ENCODE peak calls at places on chromosomes 7 and 10, in eight cellular contexts. P is AG04450, H is endothelial cell of umbilical vein, S is cardiac muscle cell, C is esophagus squamous epithelium, U is IMR-90, X is thoracic aorta, G is PC-3. V is an unnamed sample. For H3K27me3, the result is how much of the 10 kb centered on the place peaks cover.

GRCh38 chr10:79292789-79293746 is 54.2 kb upstream of the PPIF start:
- DNase-seq in P (no peak), H (no peak), S (no peak), C (no peak), U (no peak), X (no peak), G (peak), V (peak)

GRCh38 chr7:157487046-157487770 is 150.4 kb downstream of the DNAJB6 start:
- DNase-seq in P (no peak), H (no peak), S (no peak), C (no peak), U (no peak), X (no peak), G (no peak), V (no peak)

GRCh38 chr10:6232225-6232807 is 29.6 kb downstream of the PFKFB3 start:
- DNase-seq in P (no peak), H (no peak), S (no peak), C (no peak), U (no peak), X (no peak), G (no peak), V (no peak)

GRCh38 chr7:77736991-77737390 is 40.7 kb downstream of the RSBN1L start:
- DNase-seq in P (no peak), H (no peak), S (no peak), C (no peak), U (no peak), X (no peak), G (no peak), V (no peak)

GRCh38 chr7:5222861-5223411 is 32.9 kb downstream of the WIPI2 start:
- DNase-seq in P (no peak), H (no peak), S (no peak), C (no peak), U (no peak), X (no peak), G (no peak), V (no peak)

GRCh38 chr10:86367339-86367951 is 850 bp upstream of the GRID1 start:
- DNase-seq in P (no peak), H (no peak), S (peak), C (no peak), U (no peak), X (no peak), G (no peak), V (peak)

GRCh38 chr10:124058346-124059003 is 34.9 kb downstream of the CHST15 start:
- DNase-seq in P (no peak), H (no peak), S (no peak), C (no peak), U (no peak), X (no peak), G (peak), V (no peak)

GRCh38 chr10:131729361-131729760 is 171.4 kb upstream of the PPP2R2D start:
- DNase-seq in P (no peak), H (no peak), S (no peak), C (no peak), U (no peak), X (no peak), G (no peak), V (no peak)

GRCh38 chr7:131100357-131101054 is 227.2 kb upstream of the MKLN1 start:
- DNase-seq in P (no peak), H (no peak), S (no peak), C (no peak), U (no peak), X (no peak), G (no peak), V (no peak)

DNA sequence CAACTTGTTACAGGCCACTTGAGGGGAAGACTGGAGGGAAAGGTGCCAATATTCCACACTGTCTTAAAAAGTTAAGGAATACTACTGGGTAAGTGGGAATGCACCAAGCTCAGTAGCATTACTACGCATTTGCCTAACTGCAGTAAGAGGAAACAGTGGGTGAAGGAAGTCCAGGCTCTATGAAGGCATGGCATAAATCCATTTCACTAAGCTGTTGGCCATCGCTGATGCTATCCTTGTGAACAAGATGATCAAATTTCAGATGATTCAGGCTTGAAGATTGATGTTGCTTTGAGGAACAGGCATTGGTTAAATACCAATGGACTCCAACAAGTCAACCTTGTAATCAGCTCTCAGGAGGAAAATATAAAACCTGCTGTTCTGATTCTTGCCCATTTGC is 44.2 kb upstream of the TES start:
- DNase-seq in P (no peak), H (no peak), S (no peak), C (no peak), U (peak), X (no peak), G (peak), V (peak)
- H3K27me3 ChIP-seq in P (under half), H (under half), S (under half), C (under half), U (under half), X (under half), G (under half), V (under half)

GRCh38 chr7:20784311-20785210 is 2.1 kb downstream of the SP8 start:
- DNase-seq in P (no peak), H (peak), S (no peak), C (no peak), U (no peak), X (no peak), G (peak), V (peak)

GRCh38 chr7:20786779-20787651 is at the start of gene SP8:
- DNase-seq in P (no peak), H (peak), S (no peak), C (no peak), U (peak), X (no peak), G (no peak), V (peak)

GRCh38 chr7:20786049-20786412 is 655 bp downstream of the SP8 start:
- DNase-seq in P (no peak), H (no peak), S (no peak), C (no peak), U (no peak), X (no peak), G (no peak), V (no peak)

GRCh38 chr7:20786421-20786778 is 286 bp downstream of the SP8 start:
- DNase-seq in P (no peak), H (no peak), S (no peak), C (no peak), U (no peak), X (no peak), G (no peak), V (no peak)

GRCh38 chr7:20785211-20786048 is 1.3 kb downstream of the SP8 start:
- DNase-seq in P (no peak), H (no peak), S (no peak), C (no peak), U (no peak), X (no peak), G (peak), V (peak)
- H3K27me3 ChIP-seq in P (half or more), H (half or more), S (half or more), C (under half), U (half or more), X (under half), G (half or more), V (half or more)

DNA sequence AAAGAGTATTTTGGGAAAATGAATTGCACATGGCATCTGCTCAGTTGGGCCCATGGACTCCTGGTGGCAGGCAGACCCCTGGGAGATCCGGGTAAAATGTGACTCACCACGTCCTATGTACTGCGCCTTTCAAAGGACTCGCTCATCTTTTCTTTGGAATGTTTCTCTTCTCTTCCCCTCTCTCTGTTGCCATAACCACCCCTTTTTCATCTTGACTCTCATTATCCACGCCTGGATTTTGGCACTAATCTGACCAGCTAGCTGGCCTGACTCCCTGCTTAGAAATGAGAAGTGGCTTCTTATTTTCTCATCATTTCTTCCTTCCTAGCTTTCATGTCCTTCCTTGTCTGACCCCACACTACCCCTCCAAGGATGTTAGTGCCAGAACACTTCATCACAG is 98.0 kb upstream of the FAM171A1 start:
- DNase-seq in P (no peak), H (no peak), S (no peak), C (no peak), U (no peak), X (no peak), G (no peak), V (no peak)
- H3K27me3 ChIP-seq in P (under half), H (under half), S (under half), C (under half), U (under half), X (under half), G (under half), V (under half)

GRCh38 chr7:35246819-35247218 is 7.1 kb downstream of the TBX20 start:
- DNase-seq in P (no peak), H (no peak), S (peak), C (no peak), U (no peak), X (no peak), G (no peak), V (no peak)
- H3K27me3 ChIP-seq in P (under half), H (half or more), S (under half), C (under half), U (under half), X (under half), G (under half), V (half or more)

GRCh38 chr7:142717453-142717852 is 31.8 kb upstream of the PRSS1 start:
- DNase-seq in P (no peak), H (no peak), S (no peak), C (no peak), U (no peak), X (no peak), G (no peak), V (no peak)
- H3K27me3 ChIP-seq in P (under half), H (under half), S (under half), C (under half), U (under half), X (under half), G (under half), V (under half)

DNA sequence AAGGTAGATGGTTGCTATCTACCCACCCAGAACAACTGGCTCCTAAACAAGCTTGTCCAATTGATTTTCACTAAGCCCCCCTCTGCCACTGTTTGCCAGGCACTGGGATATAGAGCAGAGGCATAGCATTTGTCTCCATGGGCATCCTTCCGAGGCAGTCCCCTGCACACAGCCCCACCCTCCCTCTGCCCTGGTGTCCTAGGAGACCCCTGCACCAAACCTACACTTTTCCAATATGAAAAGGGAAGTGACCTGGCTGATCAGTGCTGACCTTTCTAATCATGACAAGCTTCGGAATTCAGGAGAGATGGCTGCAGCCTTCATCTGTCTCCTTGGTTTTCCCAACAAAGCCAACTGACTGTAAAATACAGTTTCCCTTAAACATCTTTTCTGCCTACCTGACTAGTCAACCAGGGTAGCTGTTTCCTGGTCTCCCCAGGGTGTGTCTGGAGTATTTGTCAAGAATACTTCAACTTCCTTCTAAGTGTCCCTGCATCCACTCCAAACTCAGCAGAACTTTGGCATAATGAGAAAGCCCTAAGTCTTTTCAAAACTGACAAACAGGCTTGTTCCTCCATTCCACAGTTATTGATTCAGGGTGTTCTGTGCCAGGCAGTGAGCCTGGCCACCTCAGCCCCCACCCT is 7.6 kb upstream of the SLC18A3 start:
- DNase-seq in P (no peak), H (no peak), S (no peak), C (no peak), U (no peak), X (no peak), G (no peak), V (no peak)
- H3K27me3 ChIP-seq in P (under half), H (under half), S (half or more), C (under half), U (under half), X (under half), G (under half), V (under half)

DNA sequence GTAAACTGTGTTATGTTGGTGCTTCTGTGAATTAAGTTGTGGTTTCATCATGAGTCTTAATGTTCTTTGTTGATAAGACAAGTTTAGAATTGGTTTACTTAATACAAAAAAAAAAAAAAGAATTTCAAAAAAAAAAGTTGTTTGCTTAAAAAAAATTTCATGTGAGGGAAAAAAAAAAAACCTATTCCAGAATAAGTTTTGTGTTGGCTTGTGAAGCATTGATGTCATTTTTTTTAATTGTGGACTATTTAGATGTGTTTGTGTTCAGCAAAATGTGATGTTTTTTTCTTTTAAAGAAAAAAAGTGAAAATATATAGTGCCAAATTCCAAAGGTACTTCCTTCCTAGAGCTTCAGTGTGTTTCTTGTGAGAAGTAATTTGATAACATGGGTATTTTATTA is 280.3 kb downstream of the USP6NL start:
- DNase-seq in P (no peak), H (peak), S (no peak), C (no peak), U (no peak), X (no peak), G (no peak), V (no peak)
- H3K27me3 ChIP-seq in P (under half), H (under half), S (under half), C (under half), U (under half), X (under half), G (half or more), V (under half)

GRCh38 chr10:132925071-132925561 is 17.3 kb downstream of the CFAP46 start:
- DNase-seq in P (no peak), H (no peak), S (no peak), C (no peak), U (no peak), X (no peak), G (no peak), V (no peak)

GRCh38 chr10:132924046-132924952 is 18.1 kb downstream of the CFAP46 start:
- DNase-seq in P (no peak), H (no peak), S (no peak), C (no peak), U (no peak), X (no peak), G (no peak), V (no peak)

GRCh38 chr10:132921086-132921485 is 21.3 kb downstream of the CFAP46 start:
- DNase-seq in P (no peak), H (no peak), S (no peak), C (no peak), U (no peak), X (no peak), G (no peak), V (no peak)

GRCh38 chr10:132921818-132922807 is 20.3 kb downstream of the CFAP46 start:
- DNase-seq in P (no peak), H (no peak), S (no peak), C (no peak), U (no peak), X (no peak), G (no peak), V (no peak)

DNA sequence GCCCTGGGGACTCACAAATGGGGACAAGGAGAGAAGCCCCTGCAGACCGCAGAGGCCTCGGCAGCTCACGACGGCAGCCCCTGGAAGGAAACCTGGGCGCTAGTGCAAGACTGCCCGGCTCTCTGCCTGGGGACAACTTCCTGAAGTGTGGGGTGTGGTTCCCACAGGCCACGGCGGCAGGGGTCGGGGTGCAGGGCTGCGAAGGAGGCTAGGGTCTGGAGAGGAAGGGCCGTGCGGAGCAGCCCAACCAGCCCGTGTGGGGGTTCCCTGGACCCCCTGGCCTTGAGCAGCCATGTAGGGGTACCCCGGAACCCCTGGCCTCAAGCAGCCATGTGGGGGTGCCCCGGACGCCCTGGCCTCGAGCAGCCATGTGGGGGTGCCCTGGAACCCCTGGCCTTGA is 19.5 kb downstream of the CFAP46 start:
- DNase-seq in P (no peak), H (no peak), S (no peak), C (no peak), U (no peak), X (no peak), G (no peak), V (no peak)
- H3K27me3 ChIP-seq in P (under half), H (under half), S (under half), C (under half), U (under half), X (under half), G (under half), V (under half)

GRCh38 chr7:158987691-158988090 is 131.3 kb downstream of the DYNC2I1 start:
- DNase-seq in P (no peak), H (no peak), S (no peak), C (no peak), U (no peak), X (no peak), G (no peak), V (no peak)

GRCh38 chr7:158988302-158988862 is 132.0 kb downstream of the DYNC2I1 start:
- DNase-seq in P (no peak), H (no peak), S (no peak), C (no peak), U (no peak), X (no peak), G (no peak), V (no peak)

GRCh38 chr7:158985583-158985982 is 129.2 kb downstream of the DYNC2I1 start:
- DNase-seq in P (no peak), H (no peak), S (no peak), C (no peak), U (no peak), X (no peak), G (no peak), V (no peak)

GRCh38 chr7:158991824-158992621 is 135.7 kb downstream of the DYNC2I1 start:
- DNase-seq in P (no peak), H (no peak), S (no peak), C (no peak), U (no peak), X (no peak), G (no peak), V (no peak)

GRCh38 chr7:158989006-158989405 is 132.6 kb downstream of the DYNC2I1 start:
- DNase-seq in P (no peak), H (no peak), S (no peak), C (no peak), U (no peak), X (no peak), G (no peak), V (no peak)
- H3K27me3 ChIP-seq in P (under half), H (under half), S (under half), C (under half), U (under half), X (under half), G (under half), V (under half)

V was measured in GM23248.